ENCODE peak calls at places on chromosome 19, in seven cellular contexts. One of them, this sample, is unnamed. For H3K4me1, the result is how much of the 10 kb centered on the place peaks cover.

GRCh38 chr19:22620401-22620800 is 13.7 kb upstream of the ZNF492 start:
- DNase-seq in PC-9: no peak
- DNase-seq in left ventricle myocardium inferior: no peak
- DNase-seq in ovary: no peak
- DNase-seq in heart left ventricle: no peak
- DNase-seq in lung: no peak
- DNase-seq in fibroblast of lung: no peak
- DNase-seq in this sample: no peak

GRCh38 chr19:39830847-39831246 is 3.1 kb downstream of the DYRK1B start:
- DNase-seq in heart left ventricle: no peak
- DNase-seq in ovary: no peak
- DNase-seq in fibroblast of lung: no peak
- DNase-seq in PC-9: no peak
- DNase-seq in left ventricle myocardium inferior: no peak
- DNase-seq in lung: no peak
- DNase-seq in this sample: no peak

GRCh38 chr19:2683430-2683995 is 19.0 kb downstream of the GNG7 start:
- DNase-seq in ovary: no peak
- DNase-seq in left ventricle myocardium inferior: no peak
- DNase-seq in PC-9: no peak
- DNase-seq in heart left ventricle: no peak
- DNase-seq in lung: no peak
- DNase-seq in fibroblast of lung: no peak
- DNase-seq in this sample: no peak

GRCh38 chr19:35717665-35718344 is at the start of gene KMT2B:
- DNase-seq in lung: no peak
- DNase-seq in left ventricle myocardium inferior: no peak
- DNase-seq in PC-9: peak
- DNase-seq in ovary: peak
- DNase-seq in heart left ventricle: no peak
- DNase-seq in fibroblast of lung: no peak
- DNase-seq in this sample: no peak

GRCh38 chr19:50431343-50432220 is 1.1 kb upstream of the MYBPC2 start:
- DNase-seq in heart left ventricle: peak
- DNase-seq in lung: peak
- DNase-seq in left ventricle myocardium inferior: peak
- DNase-seq in fibroblast of lung: peak
- DNase-seq in ovary: peak
- DNase-seq in PC-9: peak
- DNase-seq in this sample: peak

GRCh38 chr19:344625-345319 is at the start of gene MIER2:
- DNase-seq in lung: peak
- DNase-seq in ovary: peak
- DNase-seq in fibroblast of lung: peak
- DNase-seq in heart left ventricle: peak
- DNase-seq in left ventricle myocardium inferior: peak
- DNase-seq in PC-9: peak
- DNase-seq in this sample: peak

GRCh38 chr19:56273563-56274117 is 1.1 kb downstream of the EDDM13 start:
- DNase-seq in fibroblast of lung: peak
- DNase-seq in PC-9: no peak
- DNase-seq in lung: no peak
- DNase-seq in heart left ventricle: no peak
- DNase-seq in left ventricle myocardium inferior: no peak
- DNase-seq in ovary: no peak
- DNase-seq in this sample: no peak

GRCh38 chr19:5150331-5150901 is 181.5 kb downstream of the KDM4B start:
- DNase-seq in left ventricle myocardium inferior: no peak
- DNase-seq in fibroblast of lung: no peak
- DNase-seq in ovary: no peak
- DNase-seq in PC-9: no peak
- DNase-seq in heart left ventricle: no peak
- DNase-seq in lung: no peak
- DNase-seq in this sample: no peak

GRCh38 chr19:56995298-56995697 is 124.5 kb upstream of the USP29 start:
- DNase-seq in fibroblast of lung: no peak
- DNase-seq in PC-9: no peak
- DNase-seq in heart left ventricle: no peak
- DNase-seq in left ventricle myocardium inferior: no peak
- DNase-seq in lung: no peak
- DNase-seq in ovary: peak
- DNase-seq in this sample: no peak

GRCh38 chr19:5891572-5891937 is 12.0 kb downstream of the NDUFA11 start:
- DNase-seq in lung: no peak
- DNase-seq in ovary: no peak
- DNase-seq in fibroblast of lung: no peak
- DNase-seq in PC-9: no peak
- DNase-seq in heart left ventricle: no peak
- DNase-seq in left ventricle myocardium inferior: no peak
- DNase-seq in this sample: no peak

GRCh38 chr19:58395979-58396627 is 647 bp downstream of the RNF225 start:
- DNase-seq in fibroblast of lung: no peak
- DNase-seq in left ventricle myocardium inferior: no peak
- DNase-seq in PC-9: no peak
- DNase-seq in lung: no peak
- DNase-seq in heart left ventricle: no peak
- DNase-seq in ovary: no peak
- DNase-seq in this sample: no peak

GRCh38 chr19:917323-918151 is at the start of gene KISS1R:
- DNase-seq in PC-9: peak
- DNase-seq in lung: no peak
- DNase-seq in heart left ventricle: no peak
- DNase-seq in ovary: no peak
- DNase-seq in fibroblast of lung: no peak
- DNase-seq in left ventricle myocardium inferior: no peak
- DNase-seq in this sample: no peak

GRCh38 chr19:8938576-8938975 is 71.6 kb downstream of the MUC16 start:
- DNase-seq in fibroblast of lung: no peak
- DNase-seq in left ventricle myocardium inferior: no peak
- DNase-seq in lung: no peak
- DNase-seq in heart left ventricle: no peak
- DNase-seq in PC-9: no peak
- DNase-seq in ovary: no peak
- DNase-seq in this sample: no peak

GRCh38 chr19:6740589-6741348 is 1.3 kb downstream of the TRIP10 start:
- DNase-seq in heart left ventricle: peak
- DNase-seq in left ventricle myocardium inferior: peak
- DNase-seq in ovary: peak
- DNase-seq in lung: peak
- DNase-seq in PC-9: peak
- DNase-seq in fibroblast of lung: peak
- DNase-seq in this sample: peak

GRCh38 chr19:45170146-45171106 is 7.6 kb downstream of the TRAPPC6A start:
- DNase-seq in fibroblast of lung: no peak
- DNase-seq in ovary: no peak
- DNase-seq in lung: no peak
- DNase-seq in heart left ventricle: no peak
- DNase-seq in PC-9: no peak
- DNase-seq in left ventricle myocardium inferior: no peak
- DNase-seq in this sample: no peak

GRCh38 chr19:36916991-36917390 is 859 bp downstream of the ZNF568 start:
- DNase-seq in fibroblast of lung: peak
- DNase-seq in heart left ventricle: no peak
- DNase-seq in left ventricle myocardium inferior: no peak
- DNase-seq in ovary: no peak
- DNase-seq in PC-9: no peak
- DNase-seq in lung: no peak
- DNase-seq in this sample: no peak

GRCh38 chr19:40576181-40576584 is 490 bp upstream of the SHKBP1 start:
- DNase-seq in lung: no peak
- DNase-seq in PC-9: no peak
- DNase-seq in fibroblast of lung: no peak
- DNase-seq in left ventricle myocardium inferior: no peak
- DNase-seq in ovary: no peak
- DNase-seq in heart left ventricle: no peak
- DNase-seq in this sample: no peak

GRCh38 chr19:16795731-16796130 is 33.5 kb upstream of the SIN3B start:
- DNase-seq in PC-9: no peak
- DNase-seq in ovary: no peak
- DNase-seq in lung: no peak
- DNase-seq in fibroblast of lung: no peak
- DNase-seq in left ventricle myocardium inferior: no peak
- DNase-seq in heart left ventricle: no peak
- DNase-seq in this sample: no peak

GRCh38 chr19:16804176-16804575 is 25.0 kb upstream of the SIN3B start:
- DNase-seq in PC-9: no peak
- DNase-seq in fibroblast of lung: no peak
- DNase-seq in ovary: no peak
- DNase-seq in heart left ventricle: no peak
- DNase-seq in lung: no peak
- DNase-seq in left ventricle myocardium inferior: no peak
- DNase-seq in this sample: no peak

GRCh38 chr19:16797876-16798275 is 31.3 kb upstream of the SIN3B start:
- DNase-seq in lung: no peak
- DNase-seq in PC-9: no peak
- DNase-seq in left ventricle myocardium inferior: no peak
- DNase-seq in ovary: no peak
- DNase-seq in heart left ventricle: no peak
- DNase-seq in fibroblast of lung: no peak
- DNase-seq in this sample: no peak

GRCh38 chr19:16799740-16800139 is 29.5 kb upstream of the SIN3B start:
- DNase-seq in heart left ventricle: no peak
- DNase-seq in PC-9: no peak
- DNase-seq in fibroblast of lung: no peak
- DNase-seq in left ventricle myocardium inferior: no peak
- DNase-seq in ovary: no peak
- DNase-seq in lung: no peak
- DNase-seq in this sample: no peak

DNA sequence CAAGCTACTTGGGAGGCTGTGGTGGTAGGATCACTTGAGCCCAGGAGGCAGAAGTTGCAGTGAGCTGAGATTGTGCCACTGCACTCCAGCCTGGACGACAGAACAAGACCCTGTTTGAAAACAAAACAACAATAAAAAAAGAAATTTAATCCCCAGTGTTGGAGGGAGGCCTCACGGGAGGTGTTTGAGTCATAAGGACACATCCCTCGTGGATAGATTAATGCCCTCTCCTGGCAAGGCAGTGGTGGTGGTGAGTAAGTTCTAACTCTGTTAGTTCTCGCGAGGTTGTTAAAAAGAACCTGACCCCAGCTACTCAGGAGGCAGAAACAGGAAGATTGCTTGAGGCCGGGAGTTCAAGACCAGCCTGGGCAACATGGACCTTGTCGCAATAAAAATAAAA is 27.6 kb upstream of the SIN3B start:
- DNase-seq in heart left ventricle: no peak
- DNase-seq in fibroblast of lung: peak
- DNase-seq in lung: no peak
- DNase-seq in PC-9: no peak
- DNase-seq in left ventricle myocardium inferior: no peak
- DNase-seq in ovary: no peak
- DNase-seq in this sample: no peak
- TF ChIP-seq CTCF in heart left ventricle: no peak
- TF ChIP-seq CTCF in fibroblast of lung: no peak
- TF ChIP-seq CTCF in lung: no peak
- TF ChIP-seq CTCF in PC-9: no peak
- TF ChIP-seq CTCF in left ventricle myocardium inferior: no peak
- TF ChIP-seq CTCF in ovary: no peak
- TF ChIP-seq CTCF in this sample: no peak

DNA sequence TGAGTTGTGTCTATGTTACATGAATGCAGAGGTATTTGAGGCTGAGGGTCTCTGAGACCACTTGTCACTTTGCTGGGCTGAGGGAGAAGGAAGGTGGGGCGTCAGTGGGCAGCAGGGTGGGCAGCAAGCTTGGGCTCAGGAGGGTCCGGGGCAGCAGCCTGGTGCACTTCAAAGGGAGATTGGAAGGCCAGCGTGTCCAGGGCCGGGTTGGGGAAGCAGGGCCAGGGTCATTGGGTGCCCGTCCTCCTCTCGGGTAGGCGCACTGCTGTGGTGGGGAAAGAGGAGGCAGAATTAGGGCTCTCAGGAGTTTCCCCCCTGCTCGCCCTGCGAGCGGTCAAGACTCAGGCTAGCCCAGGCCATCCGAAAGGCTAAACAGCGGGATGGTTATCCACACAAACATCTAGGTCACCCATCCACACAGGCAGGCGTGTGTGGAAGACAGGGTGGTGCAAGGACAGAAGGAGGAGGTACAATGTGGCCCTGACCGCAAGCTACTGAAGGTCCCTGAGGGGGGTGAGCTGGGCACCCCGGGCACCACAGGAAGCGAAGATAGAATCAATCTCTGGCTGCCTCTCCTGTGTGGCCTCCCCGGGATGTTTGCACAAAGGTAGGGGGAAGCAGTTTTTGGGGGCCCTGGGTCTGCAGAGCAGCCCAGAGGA is 37.7 kb downstream of the MYO9B start:
- DNase-seq in ovary: no peak
- DNase-seq in left ventricle myocardium inferior: no peak
- DNase-seq in heart left ventricle: no peak
- DNase-seq in PC-9: no peak
- DNase-seq in lung: no peak
- DNase-seq in fibroblast of lung: no peak
- DNase-seq in this sample: no peak
- H3K4me1 ChIP-seq in ovary: under half
- H3K4me1 ChIP-seq in left ventricle myocardium inferior: under half
- H3K4me1 ChIP-seq in heart left ventricle: under half
- H3K4me1 ChIP-seq in PC-9: under half
- H3K4me1 ChIP-seq in lung: under half
- H3K4me1 ChIP-seq in fibroblast of lung: under half
- H3K4me1 ChIP-seq in this sample: under half

DNA sequence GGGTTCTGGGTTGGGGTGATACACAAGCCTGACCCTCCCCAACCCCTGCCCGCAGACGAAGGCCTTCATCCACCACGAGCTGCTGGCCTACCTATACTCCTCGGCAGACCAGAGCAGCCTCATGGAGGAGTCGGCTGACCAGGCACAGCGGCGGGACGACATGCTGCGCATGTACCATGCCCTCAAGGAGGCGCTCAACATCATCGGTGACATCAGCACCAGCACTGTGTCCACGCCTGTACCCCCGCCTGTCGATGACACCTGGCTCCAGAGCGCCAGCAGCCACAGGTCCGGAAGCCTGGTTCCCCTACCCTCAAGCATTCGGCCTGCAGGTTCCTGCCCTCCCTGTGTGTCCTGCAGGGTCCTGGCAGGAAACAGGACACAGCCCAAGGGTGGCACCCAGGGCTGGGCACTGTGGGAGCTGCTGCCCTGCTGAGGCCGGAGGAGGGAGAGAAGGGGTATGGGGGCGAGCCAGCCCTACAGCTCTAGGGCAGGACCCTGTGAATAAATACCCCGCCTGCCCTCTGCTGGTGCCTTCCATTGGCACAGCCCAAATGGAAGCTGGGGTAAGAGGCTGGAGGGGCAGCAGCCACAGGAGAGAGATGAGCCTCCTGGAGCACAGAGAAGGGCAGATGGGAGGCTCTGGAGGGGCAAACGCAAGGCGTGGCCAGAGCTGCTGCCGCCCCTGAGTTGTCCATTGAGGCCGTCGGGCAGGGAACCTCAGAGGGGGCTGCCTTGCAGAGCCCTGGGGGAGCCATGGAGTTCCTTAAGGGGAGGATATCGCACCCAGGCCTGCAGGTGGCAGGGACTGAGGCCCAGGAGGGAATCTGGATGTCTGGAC is 6.8 kb downstream of the TMED1 start:
- DNase-seq in fibroblast of lung: no peak
- DNase-seq in heart left ventricle: no peak
- DNase-seq in ovary: no peak
- DNase-seq in PC-9: no peak
- DNase-seq in left ventricle myocardium inferior: no peak
- DNase-seq in lung: no peak
- DNase-seq in this sample: no peak
- TF ChIP-seq CTCF in fibroblast of lung: no peak
- TF ChIP-seq CTCF in heart left ventricle: no peak
- TF ChIP-seq CTCF in ovary: no peak
- TF ChIP-seq CTCF in PC-9: peak
- TF ChIP-seq CTCF in left ventricle myocardium inferior: no peak
- TF ChIP-seq CTCF in lung: no peak
- TF ChIP-seq CTCF in this sample: no peak

GRCh38 chr19:29714371-29714952 is 599 bp downstream of the C19orf12 start:
- DNase-seq in heart left ventricle: no peak
- DNase-seq in lung: no peak
- DNase-seq in PC-9: no peak
- DNase-seq in ovary: no peak
- DNase-seq in left ventricle myocardium inferior: no peak
- DNase-seq in fibroblast of lung: no peak
- DNase-seq in this sample: no peak
- H3K4me1 ChIP-seq in heart left ventricle: under half
- H3K4me1 ChIP-seq in lung: under half
- H3K4me1 ChIP-seq in PC-9: under half
- H3K4me1 ChIP-seq in ovary: under half
- H3K4me1 ChIP-seq in left ventricle myocardium inferior: half or more
- H3K4me1 ChIP-seq in fibroblast of lung: under half
- H3K4me1 ChIP-seq in this sample: under half